ENCODE peak calls at places on chromosomes 6 and 20, in six cellular contexts. J, S, F, G, Y and N are unnamed samples. For H3K36me3 and H3K4me1, the result is how much of the 10 kb centered on the place peaks cover.

GRCh38 chr6:125746731-125747588 is 2.5 kb upstream of the HEY2 start:
- DNase-seq in J (peak), S (peak), F (peak), G (peak), Y (peak), N (peak)

GRCh38 chr6:113047932-113048331 is 700.8 kb downstream of the RFPL4B start:
- DNase-seq in J (no peak), S (no peak), F (no peak), G (no peak), Y (no peak), N (no peak)

GRCh38 chr6:97557355-97557754 is 274.3 kb upstream of the MMS22L start:
- DNase-seq in J (no peak), S (no peak), F (no peak), G (no peak), Y (no peak), N (no peak)

GRCh38 chr6:167856999-167857660 is 30.4 kb downstream of the AFDN start:
- DNase-seq in J (no peak), S (no peak), F (no peak), G (no peak), Y (no peak), N (no peak)

GRCh38 chr20:41456341-41456740 is 89.7 kb upstream of the EMILIN3 start:
- DNase-seq in J (no peak), S (no peak), F (no peak), G (no peak), Y (no peak), N (no peak)

GRCh38 chr20:49657118-49657901 is 56.4 kb downstream of the B4GALT5 start:
- DNase-seq in J (no peak), S (no peak), F (no peak), G (no peak), Y (no peak), N (no peak)

GRCh38 chr6:157761926-157762325 is 61.1 kb upstream of the SNX9 start:
- DNase-seq in J (no peak), S (no peak), F (no peak), G (no peak), Y (no peak), N (no peak)

GRCh38 chr6:113632220-113632864 is 224.8 kb upstream of the MARCKS start:
- DNase-seq in J (peak), S (no peak), F (no peak), G (peak), Y (no peak), N (no peak)

GRCh38 chr20:50663095-50663821 is 28.1 kb downstream of the RIPOR3 start:
- DNase-seq in J (peak), S (no peak), F (peak), G (peak), Y (no peak), N (no peak)

GRCh38 chr6:12939314-12939713 is 222.7 kb downstream of the PHACTR1 start:
- DNase-seq in J (no peak), S (no peak), F (no peak), G (no peak), Y (no peak), N (no peak)

GRCh38 chr20:42795399-42795798 is 394.3 kb downstream of the PTPRT start:
- DNase-seq in J (no peak), S (no peak), F (no peak), G (no peak), Y (no peak), N (no peak)

GRCh38 chr6:147195987-147196386 is 8.2 kb upstream of the STXBP5 start:
- DNase-seq in J (no peak), S (no peak), F (no peak), G (no peak), Y (no peak), N (no peak)

GRCh38 chr20:39429716-39430115 is 467.6 kb downstream of the DHX35 start:
- DNase-seq in J (peak), S (no peak), F (no peak), G (no peak), Y (no peak), N (no peak)

GRCh38 chr6:159203304-159204005 is 34.3 kb downstream of the FNDC1 start:
- DNase-seq in J (peak), S (no peak), F (no peak), G (no peak), Y (no peak), N (no peak)

GRCh38 chr6:53395986-53396385 is 47.2 kb upstream of the ELOVL5 start:
- DNase-seq in J (no peak), S (no peak), F (no peak), G (no peak), Y (no peak), N (no peak)

GRCh38 chr20:62928246-62928939 is 2.1 kb upstream of the DIDO1 start:
- DNase-seq in J (no peak), S (peak), F (no peak), G (peak), Y (no peak), N (no peak)

GRCh38 chr20:62927128-62927705 is 912 bp upstream of the DIDO1 start:
- DNase-seq in J (no peak), S (peak), F (no peak), G (peak), Y (no peak), N (no peak)

GRCh38 chr20:62924567-62925419 is 1.5 kb downstream of the DIDO1 start:
- DNase-seq in J (peak), S (no peak), F (no peak), G (peak), Y (no peak), N (no peak)

GRCh38 chr20:62925420-62926228 is 681 bp downstream of the DIDO1 start:
- DNase-seq in J (peak), S (peak), F (peak), G (peak), Y (peak), N (peak)

GRCh38 chr20:62926229-62927127 is at the start of gene DIDO1:
- DNase-seq in J (peak), S (peak), F (peak), G (peak), Y (peak), N (peak)
- TF ChIP-seq CTCF in J (peak), S (peak), F (peak), G (peak), Y (peak), N (peak)

DNA sequence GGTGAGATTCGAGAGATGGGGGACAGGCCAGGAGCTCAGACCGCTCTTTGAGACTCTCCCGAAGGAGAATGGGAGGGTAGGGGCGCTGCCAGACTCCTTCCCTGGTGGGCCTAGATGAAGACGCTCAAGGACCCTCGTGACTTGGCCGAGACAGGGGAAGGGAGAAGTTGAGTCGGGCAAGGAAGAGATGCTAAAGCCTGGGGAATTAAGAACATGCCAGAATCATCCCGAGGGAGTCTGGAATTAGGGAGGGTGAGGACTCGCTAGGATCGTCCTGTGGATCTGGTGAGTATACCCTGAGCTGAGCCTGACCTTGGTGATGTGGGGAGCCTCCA is 529 bp downstream of the UBE2C start:
- DNase-seq in J (no peak), S (no peak), F (no peak), G (no peak), Y (no peak), N (no peak)
- H3K36me3 ChIP-seq in J (half or more), S (half or more), F (under half), G (under half), Y (under half), N (under half)

GRCh38 chr6:166252601-166253000 is 55.6 kb downstream of the PRR18 start:
- DNase-seq in J (no peak), S (peak), F (no peak), G (no peak), Y (no peak), N (no peak)

GRCh38 chr6:166251655-166252054 is 56.5 kb downstream of the PRR18 start:
- DNase-seq in J (no peak), S (no peak), F (no peak), G (no peak), Y (no peak), N (no peak)

GRCh38 chr6:166257911-166258318 is 50.3 kb downstream of the PRR18 start:
- DNase-seq in J (peak), S (no peak), F (no peak), G (no peak), Y (no peak), N (no peak)

GRCh38 chr6:166251196-166251595 is 57.0 kb downstream of the PRR18 start:
- DNase-seq in J (no peak), S (no peak), F (no peak), G (no peak), Y (no peak), N (no peak)

DNA sequence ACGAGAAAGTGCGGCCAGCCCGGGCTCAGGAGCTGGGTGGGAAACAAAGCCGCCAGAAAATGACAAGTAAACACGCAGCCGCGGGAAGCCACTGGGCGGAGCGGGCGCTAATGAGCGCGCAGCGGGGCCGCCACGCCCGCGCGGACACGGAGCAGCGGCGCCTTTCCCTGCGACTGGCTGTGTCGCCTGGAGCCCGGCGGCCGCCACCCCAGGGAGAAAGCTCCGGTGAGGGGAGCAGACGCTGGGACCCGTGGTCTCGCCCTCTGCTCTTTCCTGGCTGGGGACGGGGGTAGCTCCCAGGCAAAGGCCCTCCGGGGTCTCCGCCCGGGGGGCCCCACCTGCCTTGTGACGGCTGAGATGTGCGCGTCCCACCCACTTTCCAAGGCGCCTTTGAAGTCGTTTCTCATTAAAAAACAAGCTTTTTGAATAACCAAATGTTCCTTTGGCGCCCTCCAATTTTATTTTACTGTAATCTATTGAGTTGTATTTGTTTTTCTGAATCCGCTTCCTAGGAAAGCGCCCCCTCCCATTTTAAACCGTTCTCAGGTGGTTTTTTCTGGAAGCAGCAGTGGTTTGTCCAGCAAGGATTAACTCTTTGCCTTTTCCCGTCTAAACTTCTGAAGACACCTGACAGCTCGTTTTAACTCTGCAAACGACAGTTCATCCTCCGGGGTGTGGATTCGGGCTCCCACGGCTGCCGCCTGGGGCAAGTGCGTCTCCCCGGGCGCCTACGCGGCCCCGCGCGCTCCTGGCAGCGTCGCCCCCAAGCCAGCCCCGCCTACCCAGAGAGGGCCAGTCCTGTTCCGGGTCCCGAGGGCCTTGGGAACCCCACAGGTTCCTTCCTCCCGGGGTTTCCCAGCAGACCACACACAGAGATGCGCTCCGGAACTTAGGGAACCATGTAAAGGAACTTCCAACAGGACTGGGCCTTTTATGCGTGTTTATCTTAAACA is 54.6 kb downstream of the PRR18 start:
- DNase-seq in J (no peak), S (peak), F (peak), G (no peak), Y (no peak), N (no peak)
- H3K4me1 ChIP-seq in J (under half), S (under half), F (under half), G (under half), Y (under half), N (under half)

DNA sequence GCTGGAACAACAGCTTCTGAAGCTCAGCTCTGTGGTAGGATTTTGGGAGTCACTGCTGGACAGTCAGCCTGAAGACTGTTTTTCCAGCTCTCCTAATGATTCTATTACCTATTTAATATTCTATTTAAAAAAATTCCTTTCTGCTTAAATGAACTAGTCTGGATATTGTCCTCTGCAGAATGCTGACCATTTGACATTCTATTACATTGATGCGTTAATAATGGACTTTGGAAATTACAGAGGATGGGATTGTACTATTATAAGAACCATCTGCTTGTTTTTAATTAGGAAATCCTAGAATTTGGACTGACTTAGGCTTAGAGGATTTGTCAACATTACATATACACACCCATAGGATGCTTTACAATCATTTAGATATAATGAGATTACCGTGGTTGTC is 19.7 kb downstream of the LRP11 start:
- DNase-seq in J (no peak), S (no peak), F (no peak), G (no peak), Y (no peak), N (no peak)
- TF ChIP-seq CTCF in J (no peak), S (no peak), F (no peak), G (no peak), Y (no peak), N (no peak)

DNA sequence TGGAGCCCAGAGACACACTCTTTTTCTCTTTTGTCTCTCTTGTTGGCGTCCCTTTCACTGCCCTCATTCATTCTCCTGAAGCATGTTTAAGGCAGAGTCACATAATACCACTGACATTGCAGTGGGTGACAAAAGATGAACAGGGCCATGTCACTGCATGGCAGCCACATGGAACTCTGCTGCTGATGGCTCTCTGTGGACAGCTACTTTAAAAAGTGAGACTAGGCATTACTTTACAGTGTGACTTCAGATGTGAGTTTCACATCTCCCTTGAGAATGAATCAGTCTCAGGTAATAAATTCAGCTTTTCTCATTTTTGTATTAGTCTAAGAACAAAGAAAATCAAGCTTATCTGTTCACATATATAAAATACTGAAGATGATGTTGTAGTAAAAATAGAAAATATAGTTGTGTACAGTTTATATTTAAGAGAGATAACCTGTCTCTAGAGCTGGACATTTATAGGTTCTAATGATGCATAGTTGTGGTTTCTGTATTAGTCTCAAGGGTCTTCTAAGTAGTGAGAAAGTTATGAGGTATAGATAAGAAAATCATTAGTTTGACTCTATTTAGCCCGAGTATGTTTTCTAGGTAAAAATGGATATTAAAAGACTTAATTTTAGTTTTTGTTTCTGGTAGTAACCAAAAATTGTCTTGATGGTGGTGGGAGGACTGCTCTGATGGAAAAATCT is 6.1 kb downstream of the MRS2 start:
- DNase-seq in J (no peak), S (no peak), F (no peak), G (no peak), Y (no peak), N (no peak)
- H3K36me3 ChIP-seq in J (under half), S (half or more), F (under half), G (under half), Y (under half), N (under half)

GRCh38 chr6:31837612-31838553 is 10.3 kb downstream of the HSPA1B start:
- DNase-seq in J (no peak), S (peak), F (no peak), G (no peak), Y (no peak), N (no peak)
- H3K4me1 ChIP-seq in J (under half), S (under half), F (under half), G (under half), Y (under half), N (under half)

DNA sequence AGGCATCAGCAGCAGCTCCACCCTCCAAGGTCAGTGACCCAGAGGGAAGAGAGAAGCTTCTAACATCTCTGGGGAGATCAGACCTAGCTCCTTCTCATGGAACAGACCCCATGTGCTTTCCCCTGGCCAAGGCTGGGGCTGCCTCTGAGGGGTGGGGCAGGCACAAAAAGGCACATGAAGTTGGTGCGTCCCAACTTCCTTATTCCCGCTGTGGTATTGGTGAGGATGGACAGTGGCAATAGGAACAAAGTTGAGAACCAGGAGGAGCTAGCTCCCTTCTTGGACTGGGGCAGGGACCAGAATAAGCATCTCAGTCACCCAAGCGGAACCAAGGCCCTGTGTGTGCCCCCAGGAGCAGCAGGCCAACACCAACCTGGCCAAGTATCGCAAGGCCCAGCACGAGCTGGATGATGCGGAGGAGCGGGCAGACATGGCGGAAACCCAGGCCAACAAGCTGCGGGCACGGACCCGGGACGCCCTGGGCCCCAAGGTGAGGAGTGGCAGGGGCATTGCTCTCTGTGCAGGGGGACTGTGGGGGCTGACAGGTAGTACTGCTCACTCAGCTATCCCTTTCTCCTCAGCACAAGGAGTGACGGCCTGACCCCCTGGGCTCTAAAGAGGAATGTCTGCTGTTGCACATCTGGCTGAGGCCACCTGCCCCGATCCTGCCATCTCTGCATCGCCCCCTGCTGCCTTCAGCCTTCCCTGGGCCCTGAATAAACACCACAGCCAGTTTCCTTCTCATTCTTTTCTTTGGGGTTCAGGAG is 46.1 kb downstream of the MYH7B start:
- DNase-seq in J (no peak), S (peak), F (no peak), G (peak), Y (no peak), N (no peak)
- TF ChIP-seq CTCF in J (peak), S (no peak), F (no peak), G (peak), Y (no peak), N (peak)